ENCODE peak calls at places on chromosomes 4 and X, in five cellular contexts. One of them, this sample, is unnamed.

GRCh38 chr4:56782019-56782418 is 39.5 kb downstream of the SPINK2 start:
- DNase-seq in tibial nerve: no peak
- DNase-seq in neural progenitor cell: no peak
- DNase-seq in fibroblast of mammary gland: no peak
- DNase-seq in AG04450: no peak
- DNase-seq in this sample: no peak

GRCh38 chr4:3783691-3784306 is 17.6 kb downstream of the ADRA2C start:
- DNase-seq in neural progenitor cell: peak; percentile 75
- DNase-seq in tibial nerve: no peak
- DNase-seq in AG04450: no peak
- DNase-seq in fibroblast of mammary gland: no peak
- DNase-seq in this sample: no peak

GRCh38 chr4:37794046-37794445 is 32.4 kb upstream of the PGM2 start:
- DNase-seq in neural progenitor cell: no peak
- DNase-seq in fibroblast of mammary gland: peak; percentile 30
- DNase-seq in AG04450: no peak
- DNase-seq in tibial nerve: no peak
- DNase-seq in this sample: no peak

GRCh38 chrX:19707472-19707871 is 179.9 kb downstream of the SH3KBP1 start:
- DNase-seq in AG04450: no peak
- DNase-seq in fibroblast of mammary gland: no peak
- DNase-seq in neural progenitor cell: no peak
- DNase-seq in tibial nerve: no peak
- DNase-seq in this sample: no peak

GRCh38 chr4:112550728-112551127 is 34.7 kb upstream of the NEUROG2 start:
- DNase-seq in tibial nerve: no peak
- DNase-seq in neural progenitor cell: no peak
- DNase-seq in fibroblast of mammary gland: peak; percentile 75
- DNase-seq in AG04450: peak; percentile 34
- DNase-seq in this sample: peak; percentile 71

GRCh38 chr4:153341575-153342090 is 2.9 kb upstream of the MND1 start:
- DNase-seq in neural progenitor cell: no peak
- DNase-seq in fibroblast of mammary gland: peak; percentile 52
- DNase-seq in AG04450: no peak
- DNase-seq in tibial nerve: no peak
- DNase-seq in this sample: peak; percentile 66

GRCh38 chr4:69025191-69025998 is 70.9 kb upstream of the UGT2B7 start:
- DNase-seq in fibroblast of mammary gland: no peak
- DNase-seq in tibial nerve: no peak
- DNase-seq in neural progenitor cell: peak; percentile 64
- DNase-seq in AG04450: no peak
- DNase-seq in this sample: no peak

GRCh38 chr4:75671802-75672421 is 1.3 kb downstream of the G3BP2 start:
- DNase-seq in neural progenitor cell: no peak
- DNase-seq in tibial nerve: no peak
- DNase-seq in AG04450: no peak
- DNase-seq in fibroblast of mammary gland: peak; percentile 5
- DNase-seq in this sample: no peak

GRCh38 chrX:154012336-154012991 is 7.2 kb downstream of the IRAK1 start:
- DNase-seq in AG04450: no peak
- DNase-seq in fibroblast of mammary gland: no peak
- DNase-seq in tibial nerve: peak; percentile 23
- DNase-seq in neural progenitor cell: no peak
- DNase-seq in this sample: no peak

GRCh38 chrX:136528645-136529315 is 3.2 kb upstream of the VGLL1 start:
- DNase-seq in tibial nerve: no peak
- DNase-seq in AG04450: no peak
- DNase-seq in fibroblast of mammary gland: peak; percentile 1
- DNase-seq in neural progenitor cell: peak; percentile 12
- DNase-seq in this sample: no peak

GRCh38 chrX:140190441-140191108 is 225.3 kb upstream of the CXorf66 start:
- DNase-seq in fibroblast of mammary gland: peak; percentile 1
- DNase-seq in tibial nerve: no peak
- DNase-seq in neural progenitor cell: no peak
- DNase-seq in AG04450: no peak
- DNase-seq in this sample: no peak

GRCh38 chrX:36159254-36159653 is 239.7 kb downstream of the CFAP47 start:
- DNase-seq in AG04450: no peak
- DNase-seq in tibial nerve: no peak
- DNase-seq in fibroblast of mammary gland: no peak
- DNase-seq in neural progenitor cell: no peak
- DNase-seq in this sample: no peak
- TF ChIP-seq CTCF in AG04450: no peak
- TF ChIP-seq CTCF in tibial nerve: no peak
- TF ChIP-seq CTCF in fibroblast of mammary gland: no peak
- TF ChIP-seq CTCF in neural progenitor cell: no peak
- TF ChIP-seq CTCF in this sample: no peak

GRCh38 chr4:786861-787300 is 39.0 kb downstream of the CPLX1 start:
- DNase-seq in neural progenitor cell: no peak
- DNase-seq in tibial nerve: peak; percentile 13
- DNase-seq in fibroblast of mammary gland: no peak
- DNase-seq in AG04450: no peak
- DNase-seq in this sample: no peak
- TF ChIP-seq CTCF in neural progenitor cell: no peak
- TF ChIP-seq CTCF in tibial nerve: peak; percentile 10
- TF ChIP-seq CTCF in fibroblast of mammary gland: no peak
- TF ChIP-seq CTCF in AG04450: no peak
- TF ChIP-seq CTCF in this sample: no peak

GRCh38 chrX:34338046-34338445 is 205.9 kb upstream of the FAM47A start:
- DNase-seq in neural progenitor cell: no peak
- DNase-seq in fibroblast of mammary gland: no peak
- DNase-seq in AG04450: no peak
- DNase-seq in tibial nerve: no peak
- DNase-seq in this sample: no peak

GRCh38 chrX:34332336-34332735 is 200.2 kb upstream of the FAM47A start:
- DNase-seq in neural progenitor cell: peak; percentile 27
- DNase-seq in AG04450: no peak
- DNase-seq in fibroblast of mammary gland: no peak
- DNase-seq in tibial nerve: no peak
- DNase-seq in this sample: no peak
- TF ChIP-seq CTCF in neural progenitor cell: peak; percentile 59
- TF ChIP-seq CTCF in AG04450: no peak
- TF ChIP-seq CTCF in fibroblast of mammary gland: peak; percentile 18
- TF ChIP-seq CTCF in tibial nerve: no peak
- TF ChIP-seq CTCF in this sample: peak; percentile 46

GRCh38 chr4:8534129-8534528 is 46.1 kb upstream of the GPR78 start:
- DNase-seq in tibial nerve: no peak
- DNase-seq in AG04450: no peak
- DNase-seq in fibroblast of mammary gland: peak; percentile 24
- DNase-seq in neural progenitor cell: no peak
- DNase-seq in this sample: no peak
- TF ChIP-seq CTCF in tibial nerve: no peak
- TF ChIP-seq CTCF in AG04450: no peak
- TF ChIP-seq CTCF in fibroblast of mammary gland: no peak
- TF ChIP-seq CTCF in neural progenitor cell: no peak
- TF ChIP-seq CTCF in this sample: no peak

GRCh38 chr4:52016985-52017384 is 3.2 kb downstream of the LRRC66 start:
- DNase-seq in tibial nerve: no peak
- DNase-seq in fibroblast of mammary gland: no peak
- DNase-seq in neural progenitor cell: no peak
- DNase-seq in AG04450: no peak
- DNase-seq in this sample: no peak

GRCh38 chr4:52010976-52011375 is 9.2 kb downstream of the LRRC66 start:
- DNase-seq in neural progenitor cell: no peak
- DNase-seq in fibroblast of mammary gland: no peak
- DNase-seq in AG04450: no peak
- DNase-seq in tibial nerve: no peak
- DNase-seq in this sample: no peak

GRCh38 chr4:52017809-52018208 is 2.4 kb downstream of the LRRC66 start:
- DNase-seq in tibial nerve: no peak
- DNase-seq in AG04450: no peak
- DNase-seq in fibroblast of mammary gland: no peak
- DNase-seq in neural progenitor cell: no peak
- DNase-seq in this sample: no peak

GRCh38 chr4:52014903-52015302 is 5.3 kb downstream of the LRRC66 start:
- DNase-seq in neural progenitor cell: peak; percentile 9
- DNase-seq in AG04450: no peak
- DNase-seq in tibial nerve: no peak
- DNase-seq in fibroblast of mammary gland: no peak
- DNase-seq in this sample: no peak

GRCh38 chr4:52015366-52015765 is 4.8 kb downstream of the LRRC66 start:
- DNase-seq in fibroblast of mammary gland: no peak
- DNase-seq in tibial nerve: no peak
- DNase-seq in neural progenitor cell: peak; percentile 69
- DNase-seq in AG04450: no peak
- DNase-seq in this sample: no peak
- TF ChIP-seq CTCF in fibroblast of mammary gland: no peak
- TF ChIP-seq CTCF in tibial nerve: no peak
- TF ChIP-seq CTCF in neural progenitor cell: peak; percentile 59
- TF ChIP-seq CTCF in AG04450: peak; percentile 37
- TF ChIP-seq CTCF in this sample: peak; percentile 16

DNA sequence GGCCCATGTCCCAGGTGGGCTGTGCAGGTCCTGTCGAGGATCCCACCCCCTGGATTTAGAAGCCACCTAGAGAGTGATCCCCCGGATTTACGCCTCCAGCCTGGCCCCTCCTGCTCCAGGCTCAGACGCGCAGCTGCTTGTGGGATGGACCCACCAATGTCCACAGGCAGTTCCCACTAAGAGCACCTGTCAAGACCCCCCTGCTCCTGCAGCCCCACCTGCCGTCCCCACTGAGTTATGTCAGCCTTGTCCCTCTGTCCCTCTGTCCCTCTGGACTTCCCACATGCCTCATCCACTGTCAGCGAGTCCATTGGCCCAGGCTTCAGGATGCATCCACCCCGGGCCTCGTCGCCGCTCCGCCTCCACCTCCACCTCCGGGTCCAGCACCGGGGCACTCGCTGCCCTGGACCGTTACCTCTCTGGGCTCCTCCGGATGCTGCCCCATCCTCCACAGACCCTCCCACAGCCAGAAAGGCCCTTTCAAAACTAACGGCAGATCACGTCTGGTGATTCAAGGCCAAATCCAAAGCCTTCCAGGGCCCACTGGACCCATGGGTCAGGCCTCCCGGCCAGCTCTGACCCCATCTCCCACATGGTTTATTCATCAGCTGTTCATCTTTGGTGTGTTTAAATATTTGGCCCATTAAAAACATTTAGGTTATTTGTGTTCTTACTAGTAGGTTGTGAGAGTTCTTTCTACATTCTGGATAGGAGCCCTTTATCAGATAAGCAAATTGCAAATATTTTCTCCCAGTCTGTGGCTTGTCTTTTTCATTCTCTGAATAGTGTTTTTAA is 28.3 kb downstream of the HTRA3 start:
- DNase-seq in neural progenitor cell: no peak
- DNase-seq in tibial nerve: no peak
- DNase-seq in fibroblast of mammary gland: no peak
- DNase-seq in AG04450: no peak
- DNase-seq in this sample: no peak
- TF ChIP-seq CTCF in neural progenitor cell: no peak
- TF ChIP-seq CTCF in tibial nerve: no peak
- TF ChIP-seq CTCF in fibroblast of mammary gland: no peak
- TF ChIP-seq CTCF in AG04450: no peak
- TF ChIP-seq CTCF in this sample: no peak

GRCh38 chr4:72383439-72383838 is 185.6 kb downstream of the ADAMTS3 start:
- DNase-seq in AG04450: no peak
- DNase-seq in neural progenitor cell: no peak
- DNase-seq in fibroblast of mammary gland: no peak
- DNase-seq in tibial nerve: no peak
- DNase-seq in this sample: peak; percentile 65
- TF ChIP-seq CTCF in AG04450: no peak
- TF ChIP-seq CTCF in neural progenitor cell: no peak
- TF ChIP-seq CTCF in fibroblast of mammary gland: no peak
- TF ChIP-seq CTCF in tibial nerve: no peak
- TF ChIP-seq CTCF in this sample: no peak

DNA sequence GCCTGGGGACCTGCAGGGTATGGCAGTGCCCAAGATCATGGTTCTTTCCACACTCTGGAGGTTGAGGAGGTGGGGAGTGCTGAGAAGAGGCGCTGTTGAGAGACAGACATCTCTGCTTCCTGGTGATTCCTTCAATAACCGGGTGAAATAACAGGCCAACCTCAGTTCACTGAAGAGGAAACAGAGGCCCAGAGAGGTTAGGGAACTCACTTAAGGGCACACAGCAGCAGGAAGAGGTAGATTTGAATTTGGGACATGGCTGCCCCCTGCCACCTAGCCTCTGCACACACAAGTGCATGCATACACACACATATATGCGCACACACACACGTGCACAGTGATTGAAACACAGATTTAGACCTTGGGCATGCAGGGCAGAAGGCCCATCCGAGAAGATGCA is 24.9 kb upstream of the HMX1 start:
- DNase-seq in fibroblast of mammary gland: no peak
- DNase-seq in AG04450: no peak
- DNase-seq in neural progenitor cell: no peak
- DNase-seq in tibial nerve: no peak
- DNase-seq in this sample: no peak
- TF ChIP-seq CTCF in fibroblast of mammary gland: no peak
- TF ChIP-seq CTCF in AG04450: no peak
- TF ChIP-seq CTCF in neural progenitor cell: no peak
- TF ChIP-seq CTCF in tibial nerve: no peak
- TF ChIP-seq CTCF in this sample: no peak

GRCh38 chr4:90415116-90415515 is 287.9 kb downstream of the CCSER1 start:
- DNase-seq in neural progenitor cell: no peak
- DNase-seq in tibial nerve: no peak
- DNase-seq in fibroblast of mammary gland: no peak
- DNase-seq in AG04450: no peak
- DNase-seq in this sample: no peak

DNA sequence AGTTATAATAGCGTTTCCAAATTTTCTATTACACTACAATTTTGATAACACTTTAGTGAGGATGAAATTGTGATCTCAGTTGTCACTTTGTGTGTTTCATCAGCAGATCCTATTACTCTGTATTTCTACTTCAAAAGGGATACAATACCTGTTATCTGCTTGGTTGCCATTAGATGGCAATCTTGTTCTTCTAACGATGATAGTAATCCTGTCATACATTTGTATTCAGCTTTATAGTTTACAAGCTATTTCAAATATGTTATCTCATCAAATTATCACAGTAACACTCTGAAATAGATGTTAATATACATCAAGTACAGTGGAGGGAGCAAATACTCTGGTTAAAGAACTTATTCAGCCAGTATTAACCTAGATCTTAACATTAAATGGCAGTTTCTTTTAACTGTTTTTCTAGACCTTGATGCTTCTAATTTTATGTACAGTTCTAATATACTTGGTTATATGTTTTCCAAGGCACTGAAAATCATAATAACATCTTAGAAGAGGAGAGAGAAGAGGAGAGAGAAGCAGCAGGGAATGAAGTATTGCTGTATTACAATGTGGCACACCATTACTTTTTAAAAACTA is 292.0 kb downstream of the CCSER1 start:
- DNase-seq in AG04450: no peak
- DNase-seq in fibroblast of mammary gland: peak; percentile 37
- DNase-seq in neural progenitor cell: peak; percentile 46
- DNase-seq in tibial nerve: no peak
- DNase-seq in this sample: peak; percentile 15
- TF ChIP-seq CTCF in AG04450: peak; percentile 59
- TF ChIP-seq CTCF in fibroblast of mammary gland: peak; percentile 60
- TF ChIP-seq CTCF in neural progenitor cell: peak; percentile 83
- TF ChIP-seq CTCF in tibial nerve: peak; percentile 37
- TF ChIP-seq CTCF in this sample: peak; percentile 65